ENCODE peak calls at places on chromosomes 1 and 21, in seven cellular contexts. One of them, this sample, is unnamed.

GRCh38 chr1:29122662-29122986 is 1.1 kb downstream of the TMEM200B start:
- DNase-seq in bronchial epithelial cell: peak
- DNase-seq in thyroid gland: no peak
- DNase-seq in cardiac muscle cell: peak
- DNase-seq in Calu3: peak
- DNase-seq in fibroblast of lung: peak
- DNase-seq in heart left ventricle: peak
- DNase-seq in this sample: no peak

GRCh38 chr1:244678687-244679086 is 25.8 kb downstream of the DESI2 start:
- DNase-seq in bronchial epithelial cell: no peak
- DNase-seq in thyroid gland: no peak
- DNase-seq in cardiac muscle cell: no peak
- DNase-seq in Calu3: no peak
- DNase-seq in fibroblast of lung: peak
- DNase-seq in heart left ventricle: no peak
- DNase-seq in this sample: no peak

GRCh38 chr1:3215198-3216045 is 146.4 kb downstream of the PRDM16 start:
- DNase-seq in bronchial epithelial cell: no peak
- DNase-seq in thyroid gland: no peak
- DNase-seq in cardiac muscle cell: no peak
- DNase-seq in Calu3: no peak
- DNase-seq in fibroblast of lung: no peak
- DNase-seq in heart left ventricle: no peak
- DNase-seq in this sample: no peak

GRCh38 chr1:116478621-116479020 is 92.2 kb downstream of the CD58 start:
- DNase-seq in bronchial epithelial cell: no peak
- DNase-seq in thyroid gland: no peak
- DNase-seq in cardiac muscle cell: no peak
- DNase-seq in Calu3: no peak
- DNase-seq in fibroblast of lung: no peak
- DNase-seq in heart left ventricle: no peak
- DNase-seq in this sample: no peak

GRCh38 chr1:211478376-211478775 is 13.6 kb downstream of the RD3 start:
- DNase-seq in bronchial epithelial cell: no peak
- DNase-seq in thyroid gland: no peak
- DNase-seq in cardiac muscle cell: no peak
- DNase-seq in Calu3: no peak
- DNase-seq in fibroblast of lung: no peak
- DNase-seq in heart left ventricle: no peak
- DNase-seq in this sample: no peak

GRCh38 chr21:45505416-45506021 is 36.7 kb downstream of the SLC19A1 start:
- DNase-seq in bronchial epithelial cell: no peak
- DNase-seq in thyroid gland: no peak
- DNase-seq in cardiac muscle cell: no peak
- DNase-seq in Calu3: no peak
- DNase-seq in fibroblast of lung: no peak
- DNase-seq in heart left ventricle: peak
- DNase-seq in this sample: peak

GRCh38 chr1:206738370-206739366 is 31.9 kb upstream of the IL19 start:
- DNase-seq in bronchial epithelial cell: peak
- DNase-seq in thyroid gland: no peak
- DNase-seq in cardiac muscle cell: no peak
- DNase-seq in Calu3: peak
- DNase-seq in fibroblast of lung: peak
- DNase-seq in heart left ventricle: no peak
- DNase-seq in this sample: no peak

GRCh38 chr1:213176341-213176740 is 125.3 kb downstream of the RPS6KC1 start:
- DNase-seq in bronchial epithelial cell: no peak
- DNase-seq in thyroid gland: no peak
- DNase-seq in cardiac muscle cell: no peak
- DNase-seq in Calu3: no peak
- DNase-seq in fibroblast of lung: no peak
- DNase-seq in heart left ventricle: no peak
- DNase-seq in this sample: no peak

GRCh38 chr1:226404063-226404903 is 3.6 kb downstream of the PARP1 start:
- DNase-seq in bronchial epithelial cell: no peak
- DNase-seq in thyroid gland: no peak
- DNase-seq in cardiac muscle cell: no peak
- DNase-seq in Calu3: no peak
- DNase-seq in fibroblast of lung: peak
- DNase-seq in heart left ventricle: no peak
- DNase-seq in this sample: no peak

GRCh38 chr21:41231060-41231459 is 63.1 kb downstream of the BACE2 start:
- DNase-seq in bronchial epithelial cell: no peak
- DNase-seq in thyroid gland: no peak
- DNase-seq in cardiac muscle cell: no peak
- DNase-seq in Calu3: no peak
- DNase-seq in fibroblast of lung: no peak
- DNase-seq in heart left ventricle: no peak
- DNase-seq in this sample: no peak

GRCh38 chr1:117623698-117624097 is 17.9 kb downstream of the TENT5C start:
- DNase-seq in bronchial epithelial cell: no peak
- DNase-seq in thyroid gland: no peak
- DNase-seq in cardiac muscle cell: no peak
- DNase-seq in Calu3: no peak
- DNase-seq in fibroblast of lung: no peak
- DNase-seq in heart left ventricle: no peak
- DNase-seq in this sample: no peak

GRCh38 chr1:153260980-153261792 is 1.7 kb downstream of the LORICRIN start:
- DNase-seq in bronchial epithelial cell: no peak
- DNase-seq in thyroid gland: peak
- DNase-seq in cardiac muscle cell: peak
- DNase-seq in Calu3: peak
- DNase-seq in fibroblast of lung: no peak
- DNase-seq in heart left ventricle: peak
- DNase-seq in this sample: no peak

GRCh38 chr1:42756956-42757891 is 9.6 kb downstream of the P3H1 start:
- DNase-seq in bronchial epithelial cell: peak
- DNase-seq in thyroid gland: peak
- DNase-seq in cardiac muscle cell: peak
- DNase-seq in Calu3: peak
- DNase-seq in fibroblast of lung: peak
- DNase-seq in heart left ventricle: no peak
- DNase-seq in this sample: no peak

GRCh38 chr21:44618909-44619308 is 7.0 kb downstream of the KRTAP10-8 start:
- DNase-seq in bronchial epithelial cell: no peak
- DNase-seq in thyroid gland: no peak
- DNase-seq in cardiac muscle cell: no peak
- DNase-seq in Calu3: no peak
- DNase-seq in fibroblast of lung: no peak
- DNase-seq in heart left ventricle: no peak
- DNase-seq in this sample: no peak

GRCh38 chr21:39630827-39631226 is 18.1 kb downstream of the B3GALT5 start:
- DNase-seq in bronchial epithelial cell: no peak
- DNase-seq in thyroid gland: no peak
- DNase-seq in cardiac muscle cell: no peak
- DNase-seq in Calu3: no peak
- DNase-seq in fibroblast of lung: peak
- DNase-seq in heart left ventricle: no peak
- DNase-seq in this sample: no peak

GRCh38 chr1:6822530-6823359 is 37.5 kb downstream of the CAMTA1 start:
- DNase-seq in bronchial epithelial cell: peak
- DNase-seq in thyroid gland: peak
- DNase-seq in cardiac muscle cell: peak
- DNase-seq in Calu3: peak
- DNase-seq in fibroblast of lung: no peak
- DNase-seq in heart left ventricle: no peak
- DNase-seq in this sample: no peak

GRCh38 chr1:184859381-184860105 is 104.9 kb upstream of the EDEM3 start:
- DNase-seq in bronchial epithelial cell: no peak
- DNase-seq in thyroid gland: no peak
- DNase-seq in cardiac muscle cell: no peak
- DNase-seq in Calu3: no peak
- DNase-seq in fibroblast of lung: no peak
- DNase-seq in heart left ventricle: no peak
- DNase-seq in this sample: no peak

GRCh38 chr1:229271448-229272120 is 673 bp downstream of the RAB4A start:
- DNase-seq in bronchial epithelial cell: peak
- DNase-seq in thyroid gland: no peak
- DNase-seq in cardiac muscle cell: peak
- DNase-seq in Calu3: no peak
- DNase-seq in fibroblast of lung: peak
- DNase-seq in heart left ventricle: no peak
- DNase-seq in this sample: no peak

GRCh38 chr1:117967900-117968299 is 38.4 kb downstream of the WDR3 start:
- DNase-seq in bronchial epithelial cell: peak
- DNase-seq in thyroid gland: no peak
- DNase-seq in cardiac muscle cell: peak
- DNase-seq in Calu3: no peak
- DNase-seq in fibroblast of lung: peak
- DNase-seq in heart left ventricle: no peak
- DNase-seq in this sample: no peak

GRCh38 chr1:51520700-51521248 is 1.7 kb upstream of the EPS15 start:
- DNase-seq in bronchial epithelial cell: peak
- DNase-seq in thyroid gland: no peak
- DNase-seq in cardiac muscle cell: no peak
- DNase-seq in Calu3: no peak
- DNase-seq in fibroblast of lung: no peak
- DNase-seq in heart left ventricle: no peak
- DNase-seq in this sample: no peak

GRCh38 chr1:238912148-238912547 is 474.2 kb upstream of the CHRM3 start:
- DNase-seq in bronchial epithelial cell: no peak
- DNase-seq in thyroid gland: no peak
- DNase-seq in cardiac muscle cell: no peak
- DNase-seq in Calu3: no peak
- DNase-seq in fibroblast of lung: no peak
- DNase-seq in heart left ventricle: no peak
- DNase-seq in this sample: no peak

GRCh38 chr1:21299007-21299406 is 8.7 kb upstream of the ECE1 start:
- DNase-seq in bronchial epithelial cell: peak
- DNase-seq in thyroid gland: no peak
- DNase-seq in cardiac muscle cell: no peak
- DNase-seq in Calu3: peak
- DNase-seq in fibroblast of lung: no peak
- DNase-seq in heart left ventricle: no peak
- DNase-seq in this sample: no peak

GRCh38 chr1:22259581-22260282 is 116.8 kb upstream of the WNT4 start:
- DNase-seq in bronchial epithelial cell: no peak
- DNase-seq in thyroid gland: peak
- DNase-seq in cardiac muscle cell: no peak
- DNase-seq in Calu3: no peak
- DNase-seq in fibroblast of lung: peak
- DNase-seq in heart left ventricle: no peak
- DNase-seq in this sample: no peak

GRCh38 chr1:40185951-40186864 is 25.0 kb downstream of the RLF start:
- DNase-seq in bronchial epithelial cell: peak
- DNase-seq in thyroid gland: no peak
- DNase-seq in cardiac muscle cell: no peak
- DNase-seq in Calu3: no peak
- DNase-seq in fibroblast of lung: no peak
- DNase-seq in heart left ventricle: no peak
- DNase-seq in this sample: no peak

DNA sequence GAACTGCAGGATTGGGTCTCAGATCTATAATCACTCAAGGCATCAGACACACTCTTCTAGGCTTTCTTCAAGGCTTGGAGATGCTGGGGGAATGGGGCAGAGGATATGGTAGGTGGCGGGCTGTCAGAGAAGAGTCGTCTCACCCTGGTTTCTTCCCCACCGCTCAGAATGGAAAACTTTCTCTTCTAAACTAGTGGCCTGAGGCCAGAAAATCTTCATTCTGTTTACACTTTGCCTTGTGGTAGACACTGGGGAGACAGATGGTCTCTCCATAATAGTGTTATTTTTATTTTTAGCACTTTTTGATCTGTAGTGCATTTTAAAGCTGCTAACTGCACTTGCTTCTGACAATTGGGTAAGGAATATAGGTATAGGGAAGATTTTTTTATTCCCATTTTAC is 2.6 kb downstream of the PRELP start:
- DNase-seq in bronchial epithelial cell: no peak
- DNase-seq in thyroid gland: no peak
- DNase-seq in cardiac muscle cell: no peak
- DNase-seq in Calu3: no peak
- DNase-seq in fibroblast of lung: no peak
- DNase-seq in heart left ventricle: no peak
- DNase-seq in this sample: no peak
- TF ChIP-seq CTCF in bronchial epithelial cell: no peak
- TF ChIP-seq CTCF in thyroid gland: no peak
- TF ChIP-seq CTCF in cardiac muscle cell: no peak
- TF ChIP-seq CTCF in Calu3: no peak
- TF ChIP-seq CTCF in fibroblast of lung: no peak
- TF ChIP-seq CTCF in heart left ventricle: no peak
- TF ChIP-seq CTCF in this sample: no peak

GRCh38 chr1:15526490-15527339 is at the start of gene DNAJC16:
- DNase-seq in bronchial epithelial cell: peak
- DNase-seq in thyroid gland: peak
- DNase-seq in cardiac muscle cell: peak
- DNase-seq in Calu3: peak
- DNase-seq in fibroblast of lung: peak
- DNase-seq in heart left ventricle: peak
- DNase-seq in this sample: peak
- TF ChIP-seq CTCF in bronchial epithelial cell: peak
- TF ChIP-seq CTCF in thyroid gland: no peak
- TF ChIP-seq CTCF in cardiac muscle cell: peak
- TF ChIP-seq CTCF in Calu3: no peak
- TF ChIP-seq CTCF in fibroblast of lung: peak
- TF ChIP-seq CTCF in heart left ventricle: peak
- TF ChIP-seq CTCF in this sample: peak

DNA sequence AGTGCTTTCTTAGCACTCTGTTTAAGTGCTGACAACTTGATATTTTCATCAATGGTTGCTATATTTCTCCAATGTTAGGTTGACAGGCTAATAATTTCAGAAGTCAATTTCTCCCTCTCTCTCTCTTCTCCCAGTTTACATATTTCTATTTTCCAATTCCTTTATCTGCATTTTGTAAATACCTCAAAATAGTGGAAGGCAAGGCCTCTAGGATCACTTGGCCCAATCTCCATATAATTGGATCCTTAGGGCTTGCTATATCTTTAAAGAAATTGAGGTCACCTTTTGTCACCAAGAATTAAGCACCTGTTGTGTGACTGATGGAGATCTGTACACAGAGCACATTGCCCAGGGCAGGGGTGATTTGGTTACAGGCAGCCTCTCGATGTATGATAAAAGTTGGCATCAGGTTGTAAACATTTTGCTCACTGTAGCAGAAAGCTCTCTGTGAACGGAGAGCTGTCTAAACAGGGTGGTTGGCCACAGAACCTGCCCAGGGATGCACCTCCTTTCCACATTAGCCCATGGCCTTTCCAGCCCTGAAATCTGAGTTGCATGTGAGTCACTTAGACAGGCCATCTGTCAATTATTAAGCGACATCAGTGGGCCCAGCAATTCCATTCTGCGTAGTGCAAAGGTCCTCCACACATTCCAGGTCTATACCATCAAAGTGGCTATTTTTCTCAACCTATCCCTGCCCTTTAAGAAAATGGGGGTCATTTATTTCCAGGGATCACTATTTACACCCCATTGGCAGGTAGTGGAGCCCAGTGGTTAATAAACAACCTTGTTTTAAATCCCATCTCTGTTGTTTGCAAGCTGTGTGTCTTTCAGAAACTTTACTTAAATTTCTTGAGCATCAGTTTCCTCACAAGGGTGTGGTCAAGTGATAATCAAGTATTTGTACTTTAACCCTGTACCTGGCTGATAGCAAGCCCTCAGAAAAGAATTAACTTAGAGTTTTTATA is 29.1 kb upstream of the IRF2BP2 start:
- DNase-seq in bronchial epithelial cell: peak
- DNase-seq in thyroid gland: no peak
- DNase-seq in cardiac muscle cell: no peak
- DNase-seq in Calu3: peak
- DNase-seq in fibroblast of lung: no peak
- DNase-seq in heart left ventricle: no peak
- DNase-seq in this sample: no peak
- TF ChIP-seq CTCF in bronchial epithelial cell: no peak
- TF ChIP-seq CTCF in thyroid gland: no peak
- TF ChIP-seq CTCF in cardiac muscle cell: no peak
- TF ChIP-seq CTCF in Calu3: no peak
- TF ChIP-seq CTCF in fibroblast of lung: no peak
- TF ChIP-seq CTCF in heart left ventricle: no peak
- TF ChIP-seq CTCF in this sample: no peak

GRCh38 chr1:215606564-215607168 is 39.6 kb downstream of the KCTD3 start:
- DNase-seq in bronchial epithelial cell: peak
- DNase-seq in thyroid gland: no peak
- DNase-seq in cardiac muscle cell: no peak
- DNase-seq in Calu3: no peak
- DNase-seq in fibroblast of lung: peak
- DNase-seq in heart left ventricle: no peak
- DNase-seq in this sample: no peak
- TF ChIP-seq CTCF in bronchial epithelial cell: peak
- TF ChIP-seq CTCF in thyroid gland: peak
- TF ChIP-seq CTCF in cardiac muscle cell: peak
- TF ChIP-seq CTCF in Calu3: peak
- TF ChIP-seq CTCF in fibroblast of lung: no peak
- TF ChIP-seq CTCF in heart left ventricle: peak
- TF ChIP-seq CTCF in this sample: peak

This sample was measured in type B pancreatic cell.